ENCODE peak calls at places on chromosomes 5 and 9, in six cellular contexts. One of them, this sample, is unnamed.

GRCh38 chr9:70587143-70587710 is 172.8 kb upstream of the KLF9 start:
- DNase-seq in GM10248: no peak
- DNase-seq in WERI-Rb-1: no peak
- DNase-seq in upper lobe of left lung: no peak
- DNase-seq in AG04449: no peak
- DNase-seq in dorsolateral prefrontal cortex: no peak
- DNase-seq in this sample: no peak

GRCh38 chr5:59036274-59036961 is 453.5 kb downstream of the RAB3C start:
- DNase-seq in GM10248: no peak
- DNase-seq in WERI-Rb-1: no peak
- DNase-seq in upper lobe of left lung: no peak
- DNase-seq in AG04449: peak; percentile 96
- DNase-seq in dorsolateral prefrontal cortex: no peak
- DNase-seq in this sample: no peak

GRCh38 chr5:140635291-140636257 is 2.6 kb upstream of the CD14 start:
- DNase-seq in GM10248: no peak
- DNase-seq in WERI-Rb-1: no peak
- DNase-seq in upper lobe of left lung: no peak
- DNase-seq in AG04449: no peak
- DNase-seq in dorsolateral prefrontal cortex: no peak
- DNase-seq in this sample: no peak

GRCh38 chr9:119859128-119859527 is 489.9 kb upstream of the BRINP1 start:
- DNase-seq in GM10248: no peak
- DNase-seq in WERI-Rb-1: no peak
- DNase-seq in upper lobe of left lung: no peak
- DNase-seq in AG04449: no peak
- DNase-seq in dorsolateral prefrontal cortex: no peak
- DNase-seq in this sample: no peak

GRCh38 chr9:136845465-136846261 is 3.4 kb downstream of the AJM1 start:
- DNase-seq in GM10248: no peak
- DNase-seq in WERI-Rb-1: no peak
- DNase-seq in upper lobe of left lung: peak; percentile 86
- DNase-seq in AG04449: no peak
- DNase-seq in dorsolateral prefrontal cortex: no peak
- DNase-seq in this sample: no peak

GRCh38 chr9:16213781-16214515 is 656.5 kb downstream of the BNC2 start:
- DNase-seq in GM10248: no peak
- DNase-seq in WERI-Rb-1: no peak
- DNase-seq in upper lobe of left lung: no peak
- DNase-seq in AG04449: peak; percentile 90
- DNase-seq in dorsolateral prefrontal cortex: no peak
- DNase-seq in this sample: no peak

GRCh38 chr5:90480699-90481098 is 6.0 kb downstream of the POLR3G start:
- DNase-seq in GM10248: no peak
- DNase-seq in WERI-Rb-1: no peak
- DNase-seq in upper lobe of left lung: no peak
- DNase-seq in AG04449: no peak
- DNase-seq in dorsolateral prefrontal cortex: no peak
- DNase-seq in this sample: no peak

GRCh38 chr9:87950765-87951488 is 23.4 kb downstream of the CDK20 start:
- DNase-seq in GM10248: peak; percentile 43
- DNase-seq in WERI-Rb-1: no peak
- DNase-seq in upper lobe of left lung: no peak
- DNase-seq in AG04449: no peak
- DNase-seq in dorsolateral prefrontal cortex: no peak
- DNase-seq in this sample: no peak

GRCh38 chr5:140182803-140183367 is 7.9 kb downstream of the CYSTM1 start:
- DNase-seq in GM10248: no peak
- DNase-seq in WERI-Rb-1: peak; percentile 29
- DNase-seq in upper lobe of left lung: no peak
- DNase-seq in AG04449: no peak
- DNase-seq in dorsolateral prefrontal cortex: no peak
- DNase-seq in this sample: no peak

GRCh38 chr5:63050916-63051315 is 472.3 kb downstream of the LRRC70 start:
- DNase-seq in GM10248: no peak
- DNase-seq in WERI-Rb-1: no peak
- DNase-seq in upper lobe of left lung: no peak
- DNase-seq in AG04449: no peak
- DNase-seq in dorsolateral prefrontal cortex: no peak
- DNase-seq in this sample: no peak

GRCh38 chr5:107517185-107517868 is 153.4 kb downstream of the EFNA5 start:
- DNase-seq in GM10248: no peak
- DNase-seq in WERI-Rb-1: no peak
- DNase-seq in upper lobe of left lung: no peak
- DNase-seq in AG04449: no peak
- DNase-seq in dorsolateral prefrontal cortex: no peak
- DNase-seq in this sample: no peak

GRCh38 chr9:109064963-109065701 is 51.8 kb upstream of the CTNNAL1 start:
- DNase-seq in GM10248: no peak
- DNase-seq in WERI-Rb-1: no peak
- DNase-seq in upper lobe of left lung: no peak
- DNase-seq in AG04449: no peak
- DNase-seq in dorsolateral prefrontal cortex: no peak
- DNase-seq in this sample: no peak

GRCh38 chr5:149497357-149497756 is 53.9 kb downstream of the CSNK1A1 start:
- DNase-seq in GM10248: no peak
- DNase-seq in WERI-Rb-1: no peak
- DNase-seq in upper lobe of left lung: no peak
- DNase-seq in AG04449: peak; percentile 89
- DNase-seq in dorsolateral prefrontal cortex: no peak
- DNase-seq in this sample: no peak

GRCh38 chr9:14236586-14236985 is 77.4 kb downstream of the NFIB start:
- DNase-seq in GM10248: no peak
- DNase-seq in WERI-Rb-1: no peak
- DNase-seq in upper lobe of left lung: no peak
- DNase-seq in AG04449: no peak
- DNase-seq in dorsolateral prefrontal cortex: no peak
- DNase-seq in this sample: no peak

GRCh38 chr5:91095321-91095720 is 287.8 kb downstream of the ARRDC3 start:
- DNase-seq in GM10248: no peak
- DNase-seq in WERI-Rb-1: no peak
- DNase-seq in upper lobe of left lung: no peak
- DNase-seq in AG04449: no peak
- DNase-seq in dorsolateral prefrontal cortex: no peak
- DNase-seq in this sample: no peak

GRCh38 chr9:107782381-107782780 is 292.8 kb upstream of the KLF4 start:
- DNase-seq in GM10248: no peak
- DNase-seq in WERI-Rb-1: no peak
- DNase-seq in upper lobe of left lung: no peak
- DNase-seq in AG04449: peak; percentile 10
- DNase-seq in dorsolateral prefrontal cortex: no peak
- DNase-seq in this sample: no peak

GRCh38 chr9:85577353-85577952 is 164.3 kb downstream of the AGTPBP1 start:
- DNase-seq in GM10248: no peak
- DNase-seq in WERI-Rb-1: no peak
- DNase-seq in upper lobe of left lung: no peak
- DNase-seq in AG04449: no peak
- DNase-seq in dorsolateral prefrontal cortex: no peak
- DNase-seq in this sample: no peak

GRCh38 chr5:132839426-132840301 is 9.2 kb upstream of the SHROOM1 start:
- DNase-seq in GM10248: no peak
- DNase-seq in WERI-Rb-1: no peak
- DNase-seq in upper lobe of left lung: no peak
- DNase-seq in AG04449: peak; percentile 21
- DNase-seq in dorsolateral prefrontal cortex: no peak
- DNase-seq in this sample: no peak

GRCh38 chr5:96439477-96440184 is 6.6 kb upstream of the PCSK1 start:
- DNase-seq in GM10248: peak; percentile 48
- DNase-seq in WERI-Rb-1: no peak
- DNase-seq in upper lobe of left lung: no peak
- DNase-seq in AG04449: no peak
- DNase-seq in dorsolateral prefrontal cortex: no peak
- DNase-seq in this sample: no peak

GRCh38 chr9:112175796-112176315 is 759 bp upstream of the SUSD1 start:
- DNase-seq in GM10248: no peak
- DNase-seq in WERI-Rb-1: no peak
- DNase-seq in upper lobe of left lung: no peak
- DNase-seq in AG04449: no peak
- DNase-seq in dorsolateral prefrontal cortex: no peak
- DNase-seq in this sample: no peak

GRCh38 chr5:150779397-150780179 is 1.0 kb downstream of the SMIM3 start:
- DNase-seq in GM10248: no peak
- DNase-seq in WERI-Rb-1: no peak
- DNase-seq in upper lobe of left lung: no peak
- DNase-seq in AG04449: no peak
- DNase-seq in dorsolateral prefrontal cortex: no peak
- DNase-seq in this sample: no peak

GRCh38 chr9:117462926-117463325 is 48.1 kb upstream of the ASTN2 start:
- DNase-seq in GM10248: no peak
- DNase-seq in WERI-Rb-1: peak; percentile 12
- DNase-seq in upper lobe of left lung: no peak
- DNase-seq in AG04449: no peak
- DNase-seq in dorsolateral prefrontal cortex: no peak
- DNase-seq in this sample: no peak

GRCh38 chr9:78856781-78857180 is 559.9 kb downstream of the PSAT1 start:
- DNase-seq in GM10248: no peak
- DNase-seq in WERI-Rb-1: no peak
- DNase-seq in upper lobe of left lung: peak; percentile 49
- DNase-seq in AG04449: no peak
- DNase-seq in dorsolateral prefrontal cortex: no peak
- DNase-seq in this sample: no peak

GRCh38 chr9:83714316-83714715 is 6.6 kb upstream of the UBQLN1 start:
- DNase-seq in GM10248: no peak
- DNase-seq in WERI-Rb-1: no peak
- DNase-seq in upper lobe of left lung: no peak
- DNase-seq in AG04449: no peak
- DNase-seq in dorsolateral prefrontal cortex: no peak
- DNase-seq in this sample: no peak
- TF ChIP-seq CTCF in GM10248: peak; percentile 14
- TF ChIP-seq CTCF in WERI-Rb-1: no peak
- TF ChIP-seq CTCF in upper lobe of left lung: no peak
- TF ChIP-seq CTCF in AG04449: no peak
- TF ChIP-seq CTCF in dorsolateral prefrontal cortex: no peak
- TF ChIP-seq CTCF in this sample: peak; percentile 49

GRCh38 chr5:98490348-98490747 is 283.1 kb upstream of the RGMB start:
- DNase-seq in GM10248: no peak
- DNase-seq in WERI-Rb-1: no peak
- DNase-seq in upper lobe of left lung: peak; percentile 31
- DNase-seq in AG04449: no peak
- DNase-seq in dorsolateral prefrontal cortex: no peak
- DNase-seq in this sample: no peak
- TF ChIP-seq CTCF in GM10248: no peak
- TF ChIP-seq CTCF in WERI-Rb-1: no peak
- TF ChIP-seq CTCF in upper lobe of left lung: no peak
- TF ChIP-seq CTCF in AG04449: no peak
- TF ChIP-seq CTCF in dorsolateral prefrontal cortex: no peak
- TF ChIP-seq CTCF in this sample: no peak

DNA sequence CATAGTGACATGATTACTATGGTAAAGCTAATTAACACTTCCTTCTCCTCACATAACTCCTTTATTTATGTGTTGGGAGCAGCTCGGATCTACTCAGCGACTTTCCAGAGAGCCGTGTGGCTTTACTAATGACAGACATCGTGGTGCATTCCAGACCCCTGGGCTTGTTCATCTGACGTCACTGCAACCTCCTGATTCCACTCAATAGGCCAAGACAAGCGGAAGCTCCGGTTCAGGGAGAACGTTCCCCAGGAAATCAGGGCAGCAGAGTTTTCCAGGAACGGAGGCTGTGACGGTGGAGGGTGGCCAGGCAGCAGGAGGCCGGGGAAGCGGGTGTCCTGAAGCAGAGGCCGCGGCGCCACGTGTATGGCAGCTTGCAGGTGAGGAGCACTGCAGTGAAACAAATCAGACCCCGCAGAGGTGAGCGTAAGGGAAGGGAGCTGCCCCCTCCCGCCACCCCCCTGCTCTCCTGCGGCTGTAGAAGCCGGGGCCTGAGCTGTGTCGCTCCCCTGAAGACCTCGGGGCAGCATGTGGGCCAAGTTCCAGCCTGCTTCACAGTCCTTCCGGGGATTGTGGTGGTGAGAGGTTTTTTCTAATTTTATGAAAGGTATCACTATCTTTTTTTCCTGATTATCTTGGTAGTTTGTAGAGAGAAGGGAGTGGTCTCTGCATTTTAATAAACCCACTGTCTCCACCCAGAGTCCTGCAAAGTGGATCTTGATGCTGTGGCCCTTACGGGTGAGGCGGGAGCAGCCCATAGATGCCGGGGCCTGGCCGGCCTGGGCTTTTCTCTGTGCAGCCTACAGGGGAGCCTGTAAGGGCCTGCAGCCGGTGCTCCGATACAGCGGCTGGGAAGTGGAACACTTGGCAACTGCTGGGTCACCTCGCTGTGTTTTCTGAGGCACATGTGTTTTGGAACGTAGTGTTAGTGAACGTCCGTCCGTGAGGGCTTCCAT is 220.4 kb upstream of the IRX4 start:
- DNase-seq in GM10248: no peak
- DNase-seq in WERI-Rb-1: no peak
- DNase-seq in upper lobe of left lung: peak; percentile 74
- DNase-seq in AG04449: no peak
- DNase-seq in dorsolateral prefrontal cortex: no peak
- DNase-seq in this sample: no peak
- TF ChIP-seq CTCF in GM10248: no peak
- TF ChIP-seq CTCF in WERI-Rb-1: no peak
- TF ChIP-seq CTCF in upper lobe of left lung: no peak
- TF ChIP-seq CTCF in AG04449: no peak
- TF ChIP-seq CTCF in dorsolateral prefrontal cortex: no peak
- TF ChIP-seq CTCF in this sample: no peak

DNA sequence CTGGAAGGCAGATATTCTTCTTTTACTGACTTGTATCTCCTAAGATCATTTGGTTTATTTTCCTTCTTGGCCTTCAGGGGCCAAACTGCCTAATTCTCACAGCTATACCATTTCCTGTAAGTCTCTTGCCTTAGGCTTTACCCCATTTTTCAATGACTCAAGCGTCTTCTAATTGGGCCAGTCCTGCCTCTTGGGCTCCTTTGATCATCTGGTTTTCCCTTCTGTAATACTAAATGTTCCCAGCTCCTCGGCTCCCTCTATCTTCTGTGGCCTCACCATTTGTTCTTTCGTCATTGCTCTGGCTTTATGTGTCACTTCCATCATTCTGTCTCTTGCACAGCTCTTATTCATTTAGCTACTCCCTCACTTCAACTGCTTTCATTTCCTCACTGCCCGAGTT is 14.5 kb upstream of the SPINK7 start:
- DNase-seq in GM10248: no peak
- DNase-seq in WERI-Rb-1: no peak
- DNase-seq in upper lobe of left lung: no peak
- DNase-seq in AG04449: no peak
- DNase-seq in dorsolateral prefrontal cortex: no peak
- DNase-seq in this sample: no peak
- TF ChIP-seq CTCF in GM10248: no peak
- TF ChIP-seq CTCF in WERI-Rb-1: no peak
- TF ChIP-seq CTCF in upper lobe of left lung: no peak
- TF ChIP-seq CTCF in AG04449: no peak
- TF ChIP-seq CTCF in dorsolateral prefrontal cortex: no peak
- TF ChIP-seq CTCF in this sample: no peak

This sample was measured in mesothelial cell of epicardium.